ENCODE peak calls at places on chromosomes 5 and 9, in nine cellular contexts. P, L, Z, H, V, A, J, O and G are unnamed samples.

GRCh38 chr5:160837211-160837610 is 14.8 kb downstream of the ATP10B start:
- DNase-seq in V (no peak), J (no peak), P (no peak), H (no peak), L (peak; percentile 9), Z (no peak), O (no peak), A (no peak), G (no peak)

GRCh38 chr9:20117985-20118384 is 329.1 kb upstream of the SLC24A2 start:
- DNase-seq in Z (no peak), O (no peak), A (no peak), J (no peak), L (no peak), P (no peak), H (no peak), V (no peak), G (no peak)

GRCh38 chr5:40681351-40682311 is 1.9 kb downstream of the PTGER4 start:
- DNase-seq in H (peak; percentile 45), J (peak; percentile 51), Z (no peak), O (no peak), P (peak; percentile 27), V (peak; percentile 68), A (peak; percentile 42), L (peak; percentile 46), G (no peak)

GRCh38 chr5:143432658-143433239 is 29.3 kb upstream of the NR3C1 start:
- DNase-seq in J (peak; percentile 70), Z (no peak), V (no peak), H (no peak), A (no peak), L (no peak), O (no peak), P (no peak), G (no peak)

GRCh38 chr5:80962630-80963520 is 2.7 kb downstream of the RASGRF2 start:
- DNase-seq in H (no peak), O (no peak), L (peak; percentile 19), P (no peak), Z (no peak), J (no peak), V (no peak), A (no peak), G (no peak)

GRCh38 chr5:37355161-37355560 is 15.7 kb downstream of the NUP155 start:
- DNase-seq in Z (no peak), V (no peak), A (no peak), H (no peak), J (no peak), O (no peak), L (no peak), P (no peak), G (no peak)

GRCh38 chr9:101027733-101028345 is 688 bp upstream of the PLPPR1 start:
- DNase-seq in O (no peak), J (no peak), L (no peak), V (no peak), A (no peak), P (no peak), Z (no peak), H (no peak), G (no peak)

GRCh38 chr9:133351908-133352634 is 4.1 kb downstream of the RPL7A start:
- DNase-seq in J (no peak), H (no peak), Z (peak; percentile 60), O (peak; percentile 66), V (no peak), L (peak; percentile 64), A (no peak), P (no peak), G (no peak)

GRCh38 chr5:33091571-33092363 is 349.0 kb upstream of the TARS1 start:
- DNase-seq in L (peak; percentile 57), J (no peak), V (no peak), P (no peak), H (no peak), O (no peak), Z (peak; percentile 74), A (no peak), G (no peak)

GRCh38 chr5:156475182-156475830 is 148.3 kb downstream of the SGCD start:
- DNase-seq in A (no peak), O (no peak), J (peak; percentile 63), Z (peak; percentile 20), P (no peak), V (no peak), H (no peak), L (no peak), G (no peak)

GRCh38 chr9:37037137-37037743 is 3.2 kb upstream of the PAX5 start:
- DNase-seq in Z (no peak), J (no peak), L (peak; percentile 17), V (peak; percentile 50), H (no peak), A (no peak), O (no peak), P (no peak), G (no peak)

GRCh38 chr9:32622948-32623347 is 12.5 kb downstream of the TAF1L start:
- DNase-seq in P (no peak), Z (no peak), J (no peak), A (no peak), O (no peak), H (no peak), V (no peak), L (no peak), G (no peak)
- TF ChIP-seq CTCF in P (no peak), Z (no peak), J (no peak), A (no peak), O (no peak), H (no peak), V (no peak), L (no peak), G (no peak)

DNA sequence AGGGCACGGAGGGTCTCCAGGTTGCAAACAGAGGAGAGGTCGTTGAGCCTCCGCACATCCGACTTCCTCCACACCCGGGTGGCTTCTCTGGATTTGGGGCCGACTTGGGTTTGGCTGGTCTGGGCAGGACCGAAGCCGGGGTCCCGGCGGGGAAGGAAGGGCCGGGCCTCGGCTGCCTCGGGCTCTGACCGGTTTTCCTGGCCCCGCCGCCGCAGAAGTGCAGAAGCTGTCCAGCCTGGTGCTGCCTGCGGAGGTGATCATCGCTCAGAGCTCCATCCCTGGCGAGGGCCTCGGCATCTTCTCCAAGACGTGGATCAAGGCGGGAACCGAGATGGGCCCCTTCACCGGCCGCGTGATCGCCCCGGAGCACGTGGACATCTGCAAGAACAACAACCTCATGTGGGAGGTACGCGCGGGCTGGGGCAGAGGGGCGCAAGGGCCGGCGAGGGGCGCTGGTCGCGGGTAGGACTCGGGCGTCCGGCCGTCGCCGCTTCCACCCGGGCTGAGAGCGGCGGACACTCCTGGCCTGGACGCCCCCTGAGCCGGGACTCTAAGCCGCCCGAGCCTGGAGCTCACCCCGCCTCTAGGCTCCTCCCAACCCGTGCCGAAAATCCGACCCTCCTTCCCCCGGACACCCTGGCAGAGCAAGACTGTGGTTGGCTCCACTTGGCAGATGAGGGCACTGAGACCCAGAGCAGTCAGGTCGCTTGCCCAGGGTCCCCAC is 2.2 kb downstream of the PRDM12 start:
- DNase-seq in P (no peak), L (no peak), V (no peak), O (no peak), J (no peak), Z (no peak), A (no peak), H (no peak), G (no peak)
- H3K27me3 ChIP-seq in P (peaks cover 70% of the 10 kb centered on the region), L (peaks cover 60% of the 10 kb centered on the region), V (no peaks in the 10 kb centered on the region), O (peaks cover 77% of the 10 kb centered on the region), J (peaks cover 17% of the 10 kb centered on the region), Z (peaks cover 74% of the 10 kb centered on the region), A (peaks cover 72% of the 10 kb centered on the region), H (peaks cover 74% of the 10 kb centered on the region), G (peaks cover 9% of the 10 kb centered on the region)

GRCh38 chr5:128083811-128084227 is 253 bp downstream of the SLC12A2 start:
- DNase-seq in L (peak; percentile 58), P (no peak), H (no peak), A (no peak), V (no peak), J (no peak), O (no peak), Z (peak; percentile 52), G (peak; percentile 4)

GRCh38 chr5:128084228-128085167 is 932 bp downstream of the SLC12A2 start:
- DNase-seq in Z (peak; percentile 37), A (peak; percentile 22), J (peak; percentile 58), P (peak; percentile 44), L (no peak), O (peak; percentile 41), V (peak; percentile 70), H (peak; percentile 47), G (peak; percentile 4)

GRCh38 chr5:128082551-128083032 is 974 bp upstream of the SLC12A2 start:
- DNase-seq in L (no peak), P (no peak), Z (no peak), V (no peak), J (no peak), O (no peak), H (no peak), A (no peak), G (no peak)

GRCh38 chr5:128083033-128083810 is at the start of gene SLC12A2:
- DNase-seq in P (peak; percentile 91), V (peak; percentile 96), J (peak; percentile 92), A (peak; percentile 89), L (peak; percentile 98), O (peak; percentile 96), H (peak; percentile 92), Z (peak; percentile 96), G (peak; percentile 52)

DNA sequence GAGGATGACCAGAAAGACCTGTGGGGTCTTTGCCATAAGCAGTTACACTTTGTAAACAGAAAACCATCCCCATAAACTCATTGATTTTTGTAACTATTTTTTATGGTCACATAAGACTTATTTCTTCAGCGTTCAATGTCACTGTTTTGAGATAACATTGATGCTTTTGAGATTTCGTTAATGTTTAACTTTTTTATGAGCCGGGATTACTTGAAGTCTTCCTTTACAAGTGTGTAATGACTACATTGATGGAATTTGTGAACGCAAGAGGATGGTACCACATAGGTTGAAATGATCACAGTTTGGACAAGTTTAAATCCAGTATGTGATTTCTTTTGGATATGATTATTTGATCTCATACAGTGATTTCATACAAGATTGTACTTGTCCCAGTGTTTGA is 1.8 kb downstream of the SLC12A2 start:
- DNase-seq in P (no peak), Z (no peak), H (no peak), L (no peak), A (no peak), V (no peak), J (no peak), O (no peak), G (no peak)
- H3K4me1 ChIP-seq in P (peaks cover 57% of the 10 kb centered on the region), Z (no peaks in the 10 kb centered on the region), H (no peaks in the 10 kb centered on the region), L (peaks cover 3% of the 10 kb centered on the region), A (peaks cover 16% of the 10 kb centered on the region), V (peaks cover 26% of the 10 kb centered on the region), J (no peaks in the 10 kb centered on the region), O (peaks cover 14% of the 10 kb centered on the region), G (peaks cover 23% of the 10 kb centered on the region)

GRCh38 chr5:106454050-106454449 is 1216.7 kb downstream of the EFNA5 start:
- DNase-seq in L (no peak), A (no peak), J (no peak), V (no peak), H (no peak), O (peak; percentile 37), P (no peak), Z (no peak), G (no peak)

GRCh38 chr5:106459541-106459940 is 1211.2 kb downstream of the EFNA5 start:
- DNase-seq in Z (no peak), J (no peak), H (no peak), A (no peak), O (no peak), P (no peak), V (no peak), L (no peak), G (no peak)

GRCh38 chr5:106451998-106452397 is 1218.7 kb downstream of the EFNA5 start:
- DNase-seq in A (no peak), H (no peak), O (no peak), J (no peak), P (no peak), Z (no peak), V (no peak), L (no peak), G (no peak)

GRCh38 chr5:106454651-106455415 is 1215.9 kb downstream of the EFNA5 start:
- DNase-seq in Z (peak; percentile 36), A (no peak), V (no peak), L (peak; percentile 52), P (no peak), O (no peak), J (no peak), H (no peak), G (no peak)
- TF ChIP-seq CTCF in Z (peak; percentile 43), A (no peak), V (peak; percentile 21), L (peak; percentile 55), P (peak; percentile 42), O (peak; percentile 31), J (no peak), H (no peak), G (no peak)